ENCODE peak calls at places on chromosomes 11 and 22, in eight cellular contexts. Z is heart right ventricle; F is NCI-H460; T is IMR-90; Q is GM23338; E is brain microvascular endothelial cell; X is progenitor cell of endocrine pancreas; A is activated CD4-positive, alpha-beta memory T cell treated with anti-CD3 and anti-CD28 coated beads, Interleukin-2, amount 10 ng/mL, durations not matched to agents 7 days and 5 days. P is an unnamed sample.
A peak's percentile ranks its signal among the peaks of the same experiment; 100 is the strongest.

GRCh38 chr11:56093008-56093407 is at the start of gene OR8I2:
- DNase-seq in F (no peak), X (no peak), T (no peak), Q (no peak), E (no peak), Z (no peak), A (no peak), P (no peak)

GRCh38 chr22:44505796-44506354 is 7.8 kb upstream of the RTL6 start:
- DNase-seq in Z (no peak), A (no peak), T (no peak), F (no peak), X (no peak), Q (no peak), E (no peak), P (no peak)

GRCh38 chr11:117843666-117844484 is 19.3 kb upstream of the FXYD2 start:
- DNase-seq in Q (peak; percentile 83), Z (peak; percentile 88), E (peak; percentile 56), X (peak; percentile 74), A (peak; percentile 85), F (peak; percentile 48), T (peak; percentile 59), P (peak; percentile 70)

GRCh38 chr22:24440718-24441405 is 13.5 kb downstream of the ADORA2A start:
- DNase-seq in A (no peak), Q (no peak), E (no peak), X (no peak), Z (no peak), T (no peak), F (no peak), P (no peak)

GRCh38 chr22:35149149-35149548 is 83.2 kb downstream of the ISX start:
- DNase-seq in E (no peak), Z (no peak), A (no peak), T (no peak), X (no peak), Q (no peak), F (no peak), P (no peak)

GRCh38 chr11:35040221-35040942 is 98.6 kb upstream of the CD44 start:
- DNase-seq in Q (no peak), A (peak; percentile 74), T (peak; percentile 69), Z (no peak), X (no peak), F (no peak), E (peak; percentile 86), P (peak; percentile 65)

GRCh38 chr22:41948142-41948541 is 1.2 kb upstream of the CENPM start:
- DNase-seq in E (no peak), X (no peak), T (no peak), Z (no peak), F (no peak), A (no peak), Q (no peak), P (no peak)

GRCh38 chr11:117095301-117096139 is 2.7 kb downstream of the SIK3 start:
- DNase-seq in X (no peak), E (no peak), Z (no peak), A (no peak), F (no peak), T (peak; percentile 52), Q (no peak), P (peak; percentile 93)

GRCh38 chr22:37148031-37148651 is 1.6 kb downstream of the IL2RB start:
- DNase-seq in Z (no peak), A (peak; percentile 54), T (no peak), F (no peak), Q (no peak), E (no peak), X (no peak), P (no peak)

GRCh38 chr22:35253946-35254345 is 3.3 kb upstream of the HMGXB4 start:
- DNase-seq in A (no peak), X (no peak), Z (no peak), T (no peak), F (no peak), Q (no peak), E (no peak), P (no peak)

GRCh38 chr11:17413414-17414316 is 25.2 kb upstream of the KCNJ11 start:
- DNase-seq in Q (no peak), T (no peak), E (no peak), X (no peak), F (no peak), Z (no peak), A (no peak), P (no peak)

GRCh38 chr11:57499413-57499982 is 16.0 kb downstream of the SLC43A1 start:
- DNase-seq in Z (peak; percentile 99), F (peak; percentile 80), X (peak; percentile 93), Q (peak; percentile 99), T (peak; percentile 82), A (no peak), E (peak; percentile 84), P (peak; percentile 97)

GRCh38 chr11:34238533-34238932 is 119.3 kb downstream of the ABTB2 start:
- DNase-seq in X (no peak), Q (no peak), F (no peak), T (no peak), E (no peak), A (no peak), Z (no peak), P (peak; percentile 45)

GRCh38 chr22:26564181-26564580 is 25.8 kb downstream of the TPST2 start:
- DNase-seq in Q (no peak), E (no peak), X (no peak), F (no peak), A (no peak), Z (no peak), T (no peak), P (no peak)

GRCh38 chr11:85525711-85526110 is 101.4 kb downstream of the DLG2 start:
- DNase-seq in Q (peak; percentile 18), A (no peak), Z (no peak), F (no peak), E (no peak), X (no peak), T (no peak), P (no peak)

GRCh38 chr22:36352775-36353507 is 34.8 kb downstream of the MYH9 start:
- DNase-seq in Z (peak; percentile 69), F (peak; percentile 76), X (peak; percentile 58), T (peak; percentile 95), A (peak; percentile 63), E (peak; percentile 77), Q (peak; percentile 25), P (peak; percentile 77)

GRCh38 chr22:18997925-18998315 is 61.8 kb upstream of the PRODH start:
- DNase-seq in T (no peak), F (no peak), A (no peak), Q (peak; percentile 24), Z (no peak), E (no peak), X (no peak), P (no peak)

GRCh38 chr11:57405271-57405890 is 14.9 kb upstream of the PRG2 start:
- DNase-seq in T (no peak), Q (no peak), F (no peak), A (no peak), X (no peak), E (no peak), Z (no peak), P (no peak)

GRCh38 chr22:30864441-30865420 is 103.8 kb downstream of the MORC2 start:
- DNase-seq in F (no peak), T (no peak), E (no peak), Z (no peak), Q (no peak), A (no peak), X (no peak), P (no peak)

GRCh38 chr11:77705195-77705876 is 67.7 kb upstream of the CLNS1A start:
- DNase-seq in T (peak; percentile 69), X (no peak), E (peak; percentile 62), Z (no peak), F (no peak), A (no peak), Q (peak; percentile 5), P (peak; percentile 37)

GRCh38 chr11:32615422-32615821 is 31.8 kb downstream of the EIF3M start:
- DNase-seq in A (no peak), F (no peak), X (no peak), Q (peak; percentile 31), Z (no peak), E (no peak), T (no peak), P (peak; percentile 32)

GRCh38 chr11:122803716-122804115 is 34.6 kb upstream of the CRTAM start:
- DNase-seq in A (no peak), E (no peak), X (no peak), Z (no peak), Q (no peak), F (no peak), T (no peak), P (no peak)

GRCh38 chr11:69702239-69702668 is 1.6 kb downstream of the FGF19 start:
- DNase-seq in Q (peak; percentile 93), Z (no peak), F (no peak), A (no peak), T (no peak), X (no peak), E (no peak), P (no peak)

P was measured in fibroblast of villous mesenchyme.